ENCODE peak calls at places on chromosomes 6 and 20, in six cellular contexts. One of them, this sample, is unnamed.

GRCh38 chr6:85273870-85274269 is 176.0 kb upstream of the NT5E start:
- DNase-seq in Calu3: no peak
- DNase-seq in lower lobe of right lung: no peak
- DNase-seq in K562: no peak
- DNase-seq in ascending aorta: no peak
- DNase-seq in left ventricle myocardium inferior: no peak
- DNase-seq in this sample: no peak

GRCh38 chr6:40894962-40895799 is 143.8 kb downstream of the UNC5CL start:
- DNase-seq in left ventricle myocardium inferior: peak
- DNase-seq in ascending aorta: no peak
- DNase-seq in Calu3: peak
- DNase-seq in K562: peak
- DNase-seq in lower lobe of right lung: peak
- DNase-seq in this sample: peak

GRCh38 chr6:49713346-49713745 is at the start of gene CRISP2:
- DNase-seq in lower lobe of right lung: peak
- DNase-seq in Calu3: no peak
- DNase-seq in ascending aorta: no peak
- DNase-seq in K562: no peak
- DNase-seq in left ventricle myocardium inferior: no peak
- DNase-seq in this sample: no peak

GRCh38 chr20:47456041-47456537 is 45.6 kb upstream of the NCOA3 start:
- DNase-seq in Calu3: no peak
- DNase-seq in K562: no peak
- DNase-seq in left ventricle myocardium inferior: no peak
- DNase-seq in lower lobe of right lung: no peak
- DNase-seq in ascending aorta: no peak
- DNase-seq in this sample: no peak

GRCh38 chr6:113600556-113601339 is 256.4 kb upstream of the MARCKS start:
- DNase-seq in left ventricle myocardium inferior: no peak
- DNase-seq in Calu3: no peak
- DNase-seq in lower lobe of right lung: no peak
- DNase-seq in ascending aorta: no peak
- DNase-seq in K562: no peak
- DNase-seq in this sample: no peak

GRCh38 chr6:168648730-168649129 is 207.7 kb downstream of the SMOC2 start:
- DNase-seq in lower lobe of right lung: no peak
- DNase-seq in Calu3: no peak
- DNase-seq in K562: no peak
- DNase-seq in ascending aorta: no peak
- DNase-seq in left ventricle myocardium inferior: no peak
- DNase-seq in this sample: no peak

GRCh38 chr6:98590957-98591356 is 243.4 kb upstream of the POU3F2 start:
- DNase-seq in left ventricle myocardium inferior: no peak
- DNase-seq in Calu3: no peak
- DNase-seq in ascending aorta: no peak
- DNase-seq in K562: no peak
- DNase-seq in lower lobe of right lung: no peak
- DNase-seq in this sample: no peak

GRCh38 chr6:117976030-117976651 is 69.1 kb downstream of the SLC35F1 start:
- DNase-seq in lower lobe of right lung: no peak
- DNase-seq in Calu3: peak
- DNase-seq in ascending aorta: no peak
- DNase-seq in left ventricle myocardium inferior: no peak
- DNase-seq in K562: peak
- DNase-seq in this sample: peak

GRCh38 chr6:5457036-5457435 is 195.7 kb downstream of the FARS2 start:
- DNase-seq in Calu3: peak
- DNase-seq in K562: no peak
- DNase-seq in ascending aorta: no peak
- DNase-seq in left ventricle myocardium inferior: no peak
- DNase-seq in lower lobe of right lung: no peak
- DNase-seq in this sample: no peak

GRCh38 chr6:80425089-80425823 is 318.8 kb downstream of the BCKDHB start:
- DNase-seq in Calu3: no peak
- DNase-seq in K562: no peak
- DNase-seq in lower lobe of right lung: no peak
- DNase-seq in left ventricle myocardium inferior: no peak
- DNase-seq in ascending aorta: no peak
- DNase-seq in this sample: no peak

GRCh38 chr6:17666646-17667045 is 40.1 kb downstream of the NUP153 start:
- DNase-seq in Calu3: no peak
- DNase-seq in left ventricle myocardium inferior: no peak
- DNase-seq in ascending aorta: no peak
- DNase-seq in K562: no peak
- DNase-seq in lower lobe of right lung: no peak
- DNase-seq in this sample: no peak

GRCh38 chr6:111589366-111589765 is 16.3 kb downstream of the TRAF3IP2 start:
- DNase-seq in left ventricle myocardium inferior: no peak
- DNase-seq in K562: no peak
- DNase-seq in lower lobe of right lung: no peak
- DNase-seq in Calu3: peak
- DNase-seq in ascending aorta: peak
- DNase-seq in this sample: no peak

GRCh38 chr6:37083243-37084138 is 78.0 kb downstream of the FGD2 start:
- DNase-seq in lower lobe of right lung: peak
- DNase-seq in ascending aorta: peak
- DNase-seq in Calu3: no peak
- DNase-seq in K562: peak
- DNase-seq in left ventricle myocardium inferior: peak
- DNase-seq in this sample: no peak

GRCh38 chr20:40189621-40190020 is 499.4 kb downstream of the MAFB start:
- DNase-seq in K562: no peak
- DNase-seq in ascending aorta: no peak
- DNase-seq in lower lobe of right lung: no peak
- DNase-seq in Calu3: no peak
- DNase-seq in left ventricle myocardium inferior: no peak
- DNase-seq in this sample: no peak

GRCh38 chr20:41776450-41776849 is 158.3 kb upstream of the CHD6 start:
- DNase-seq in ascending aorta: no peak
- DNase-seq in Calu3: no peak
- DNase-seq in lower lobe of right lung: no peak
- DNase-seq in left ventricle myocardium inferior: no peak
- DNase-seq in K562: no peak
- DNase-seq in this sample: no peak
- TF ChIP-seq CTCF in ascending aorta: no peak
- TF ChIP-seq CTCF in Calu3: no peak
- TF ChIP-seq CTCF in lower lobe of right lung: no peak
- TF ChIP-seq CTCF in left ventricle myocardium inferior: no peak
- TF ChIP-seq CTCF in K562: no peak
- TF ChIP-seq CTCF in this sample: no peak

DNA sequence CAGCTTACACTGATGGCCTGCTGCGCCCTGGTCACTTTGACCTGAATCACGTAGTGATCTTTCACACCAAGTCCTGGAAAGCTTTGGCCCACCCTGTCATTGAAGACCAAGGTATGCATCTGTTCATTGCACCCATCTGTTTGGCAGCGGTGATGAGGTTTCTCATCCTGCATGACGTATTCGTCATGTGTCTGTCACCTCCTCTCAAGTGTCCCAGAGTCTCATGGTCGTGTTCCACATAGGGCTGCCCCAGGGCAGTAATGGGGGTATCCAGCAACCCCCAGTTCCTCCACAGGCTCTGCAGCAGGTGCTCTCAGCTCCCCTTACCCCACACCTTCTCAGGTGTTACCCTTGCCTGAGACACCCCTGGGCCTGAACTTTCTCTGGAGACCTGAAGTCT is 104.1 kb downstream of the SYNDIG1 start:
- DNase-seq in ascending aorta: no peak
- DNase-seq in K562: no peak
- DNase-seq in lower lobe of right lung: no peak
- DNase-seq in left ventricle myocardium inferior: no peak
- DNase-seq in Calu3: no peak
- DNase-seq in this sample: no peak
- TF ChIP-seq CTCF in ascending aorta: no peak
- TF ChIP-seq CTCF in K562: no peak
- TF ChIP-seq CTCF in lower lobe of right lung: no peak
- TF ChIP-seq CTCF in left ventricle myocardium inferior: no peak
- TF ChIP-seq CTCF in Calu3: no peak
- TF ChIP-seq CTCF in this sample: no peak

DNA sequence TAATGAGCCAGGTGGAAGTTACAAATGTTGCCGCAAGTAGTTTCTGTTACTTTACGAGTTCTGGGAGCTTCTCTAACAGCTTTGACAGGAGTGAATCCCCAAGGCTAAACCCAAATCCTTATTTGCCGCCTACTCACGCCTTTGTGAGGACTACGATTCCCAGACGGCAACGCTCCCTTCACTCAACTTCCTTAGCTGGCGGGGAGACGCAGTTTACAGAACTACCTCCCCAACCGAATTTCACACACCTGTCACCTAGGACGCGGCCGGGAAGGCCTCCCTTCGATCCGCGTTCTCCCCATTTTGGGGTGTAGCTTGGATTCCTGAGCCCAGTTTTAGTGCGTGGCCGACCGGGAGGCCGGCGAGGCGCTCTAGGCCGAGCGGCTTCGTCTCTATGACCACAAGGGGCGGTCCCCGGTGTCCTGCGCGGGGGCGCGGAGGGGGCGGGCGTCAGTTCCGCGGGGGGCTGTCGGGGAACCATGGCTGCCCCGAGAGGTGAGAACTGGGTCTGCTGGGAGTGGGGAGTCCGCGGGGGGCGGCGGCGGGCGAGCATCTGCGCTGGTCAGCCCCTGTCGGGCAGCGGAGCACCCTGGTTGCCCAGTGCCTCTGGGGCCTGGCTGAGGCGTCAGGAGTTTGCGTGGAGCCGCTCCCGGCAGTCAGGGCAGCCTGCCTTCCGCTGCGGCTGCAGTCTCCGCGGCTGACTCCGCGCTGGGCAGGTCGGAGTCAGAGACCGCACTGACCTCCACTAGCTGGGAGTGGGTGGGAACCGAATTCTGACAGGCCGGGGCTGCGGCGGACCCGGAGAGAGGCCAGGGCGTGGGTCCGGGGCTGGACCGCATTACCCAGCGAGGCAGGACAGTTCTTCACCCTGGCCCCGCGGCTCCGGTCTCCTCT is at the start of gene SLC35A1:
- DNase-seq in left ventricle myocardium inferior: peak
- DNase-seq in K562: peak
- DNase-seq in Calu3: peak
- DNase-seq in lower lobe of right lung: peak
- DNase-seq in ascending aorta: peak
- DNase-seq in this sample: peak
- TF ChIP-seq CTCF in left ventricle myocardium inferior: peak
- TF ChIP-seq CTCF in K562: no peak
- TF ChIP-seq CTCF in Calu3: peak
- TF ChIP-seq CTCF in lower lobe of right lung: peak
- TF ChIP-seq CTCF in ascending aorta: no peak
- TF ChIP-seq CTCF in this sample: no peak

GRCh38 chr6:33581186-33581585 is 1.1 kb upstream of the BAK1 start:
- DNase-seq in Calu3: no peak
- DNase-seq in ascending aorta: no peak
- DNase-seq in left ventricle myocardium inferior: no peak
- DNase-seq in K562: no peak
- DNase-seq in lower lobe of right lung: no peak
- DNase-seq in this sample: no peak

GRCh38 chr6:33585403-33586107 is 5.5 kb upstream of the BAK1 start:
- DNase-seq in left ventricle myocardium inferior: peak
- DNase-seq in K562: peak
- DNase-seq in ascending aorta: peak
- DNase-seq in Calu3: peak
- DNase-seq in lower lobe of right lung: peak
- DNase-seq in this sample: peak

GRCh38 chr6:33584700-33585402 is 4.8 kb upstream of the BAK1 start:
- DNase-seq in Calu3: no peak
- DNase-seq in left ventricle myocardium inferior: no peak
- DNase-seq in K562: no peak
- DNase-seq in ascending aorta: no peak
- DNase-seq in lower lobe of right lung: no peak
- DNase-seq in this sample: no peak

GRCh38 chr6:33586108-33586640 is 6.1 kb upstream of the BAK1 start:
- DNase-seq in ascending aorta: no peak
- DNase-seq in K562: no peak
- DNase-seq in lower lobe of right lung: no peak
- DNase-seq in left ventricle myocardium inferior: no peak
- DNase-seq in Calu3: no peak
- DNase-seq in this sample: no peak

DNA sequence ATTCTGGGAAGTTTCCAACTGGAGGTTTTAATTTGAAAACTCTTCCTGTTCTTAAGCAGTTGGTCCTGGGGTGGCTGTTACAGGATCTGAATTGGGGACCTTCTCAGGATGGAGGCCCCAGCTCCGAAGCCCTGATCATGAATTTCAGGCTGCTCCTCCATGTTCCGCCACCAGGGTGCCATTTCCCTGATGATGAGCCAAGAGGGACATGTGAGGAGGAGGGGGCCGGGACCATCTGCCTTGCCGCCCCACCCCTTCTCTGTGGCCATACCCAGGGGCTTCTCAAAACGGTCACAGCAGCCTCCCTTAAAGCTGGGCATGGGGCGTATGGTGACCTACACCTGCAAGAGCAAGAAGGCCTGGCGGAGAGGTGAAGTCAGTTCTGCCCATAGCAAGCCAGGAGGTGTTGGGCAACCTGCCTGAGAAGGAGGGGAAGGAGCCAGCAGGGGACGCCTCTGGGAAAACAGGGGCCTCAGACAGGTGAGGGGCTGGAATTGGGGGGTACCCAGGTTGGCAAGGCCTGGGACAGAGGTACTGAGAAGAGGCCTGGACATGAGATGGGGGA is 3.6 kb upstream of the BAK1 start:
- DNase-seq in ascending aorta: no peak
- DNase-seq in left ventricle myocardium inferior: no peak
- DNase-seq in Calu3: peak
- DNase-seq in lower lobe of right lung: no peak
- DNase-seq in K562: peak
- DNase-seq in this sample: peak
- TF ChIP-seq CTCF in ascending aorta: no peak
- TF ChIP-seq CTCF in left ventricle myocardium inferior: peak
- TF ChIP-seq CTCF in Calu3: peak
- TF ChIP-seq CTCF in lower lobe of right lung: no peak
- TF ChIP-seq CTCF in K562: peak
- TF ChIP-seq CTCF in this sample: peak